ENCODE peak calls at places on chromosomes 2 and 18, in five cellular contexts. U is neuronal stem cell, O is H9, Y is trophoblast cell, V is H1. B is an unnamed sample.

GRCh38 chr2:72576861-72577260 is 249.0 kb downstream of the EXOC6B start:
- DNase-seq in U (no peak), O (no peak), Y (peak), V (no peak), B (no peak)

GRCh38 chr2:149817206-149817605 is 229.6 kb upstream of the MMADHC start:
- DNase-seq in U (no peak), O (no peak), Y (no peak), V (no peak), B (no peak)

GRCh38 chr2:119958642-119959268 is 54.1 kb upstream of the EPB41L5 start:
- DNase-seq in U (no peak), O (no peak), Y (peak), V (no peak), B (peak)

GRCh38 chr2:103435010-103435409 is 673.2 kb downstream of the TMEM182 start:
- DNase-seq in U (no peak), O (no peak), Y (peak), V (no peak), B (no peak)

GRCh38 chr2:219442206-219443015 is 7.8 kb downstream of the SPEG start:
- DNase-seq in U (no peak), O (no peak), Y (peak), V (no peak), B (no peak)

GRCh38 chr18:78975282-78975681 is 4.3 kb upstream of the SALL3 start:
- DNase-seq in U (no peak), O (no peak), Y (no peak), V (no peak), B (no peak)

GRCh38 chr2:42021490-42021889 is 26.3 kb upstream of the PKDCC start:
- DNase-seq in U (no peak), O (no peak), Y (no peak), V (no peak), B (peak)

GRCh38 chr18:4068552-4069158 is 386.5 kb downstream of the DLGAP1 start:
- DNase-seq in U (peak), O (peak), Y (peak), V (peak), B (peak)

GRCh38 chr2:191041418-191042161 is 27.6 kb upstream of the STAT1 start:
- DNase-seq in U (no peak), O (peak), Y (peak), V (no peak), B (peak)

GRCh38 chr2:85529809-85530208 is 9.2 kb upstream of the MAT2A start:
- DNase-seq in U (no peak), O (no peak), Y (no peak), V (no peak), B (no peak)
- H2BK12ac ChIP-seq in U (no peak), O (no peak), Y (no peak), V (no peak), B (no peak)

DNA sequence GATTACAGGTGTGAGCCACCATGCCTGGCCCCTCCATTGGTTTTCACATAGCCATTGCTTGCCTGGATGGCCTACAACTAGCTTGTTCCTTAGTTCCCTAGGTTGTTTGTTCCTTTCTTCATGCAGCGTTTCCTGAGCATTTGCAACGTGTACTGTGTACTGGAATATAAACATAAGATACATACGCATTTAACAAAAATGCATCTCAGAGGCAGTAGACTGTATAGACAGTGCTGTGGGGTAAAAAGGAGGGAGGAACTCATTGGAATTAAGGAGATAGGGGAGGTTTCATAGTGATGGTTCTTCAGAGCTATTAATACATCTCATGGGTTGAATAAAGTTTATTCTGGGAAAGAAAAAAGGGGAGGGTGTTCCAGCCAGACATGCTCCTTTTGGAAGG is 260.5 kb upstream of the RASGRP3 start:
- DNase-seq in U (no peak), O (no peak), Y (no peak), V (no peak), B (peak)
- H2BK12ac ChIP-seq in U (no peak), O (no peak), Y (no peak), V (no peak), B (peak)

GRCh38 chr2:101675512-101675911 is 22.0 kb upstream of the MAP4K4 start:
- DNase-seq in U (no peak), O (no peak), Y (no peak), V (no peak), B (no peak)
- H2BK12ac ChIP-seq in U (no peak), O (no peak), Y (no peak), V (no peak), B (no peak)

GRCh38 chr2:62184499-62185045 is 11.3 kb upstream of the B3GNT2 start:
- DNase-seq in U (no peak), O (no peak), Y (no peak), V (no peak), B (no peak)
- H2BK12ac ChIP-seq in U (no peak), O (no peak), Y (no peak), V (no peak), B (no peak)

GRCh38 chr2:235841863-235842262 is 326.3 kb downstream of the GBX2 start:
- DNase-seq in U (no peak), O (no peak), Y (no peak), V (no peak), B (no peak)
- H2BK12ac ChIP-seq in U (no peak), O (no peak), Y (no peak), V (no peak), B (no peak)

GRCh38 chr2:206054952-206055351 is 31.0 kb downstream of the INO80D start:
- DNase-seq in U (no peak), O (no peak), Y (no peak), V (no peak), B (no peak)

GRCh38 chr2:206051912-206052311 is 34.1 kb downstream of the INO80D start:
- DNase-seq in U (no peak), O (no peak), Y (no peak), V (no peak), B (no peak)

GRCh38 chr2:206045251-206045650 is 40.7 kb downstream of the INO80D start:
- DNase-seq in U (no peak), O (no peak), Y (no peak), V (no peak), B (peak)

GRCh38 chr2:206049387-206049786 is 36.6 kb downstream of the INO80D start:
- DNase-seq in U (no peak), O (no peak), Y (no peak), V (no peak), B (no peak)
- H2BK12ac ChIP-seq in U (no peak), O (no peak), Y (no peak), V (no peak), B (no peak)

DNA sequence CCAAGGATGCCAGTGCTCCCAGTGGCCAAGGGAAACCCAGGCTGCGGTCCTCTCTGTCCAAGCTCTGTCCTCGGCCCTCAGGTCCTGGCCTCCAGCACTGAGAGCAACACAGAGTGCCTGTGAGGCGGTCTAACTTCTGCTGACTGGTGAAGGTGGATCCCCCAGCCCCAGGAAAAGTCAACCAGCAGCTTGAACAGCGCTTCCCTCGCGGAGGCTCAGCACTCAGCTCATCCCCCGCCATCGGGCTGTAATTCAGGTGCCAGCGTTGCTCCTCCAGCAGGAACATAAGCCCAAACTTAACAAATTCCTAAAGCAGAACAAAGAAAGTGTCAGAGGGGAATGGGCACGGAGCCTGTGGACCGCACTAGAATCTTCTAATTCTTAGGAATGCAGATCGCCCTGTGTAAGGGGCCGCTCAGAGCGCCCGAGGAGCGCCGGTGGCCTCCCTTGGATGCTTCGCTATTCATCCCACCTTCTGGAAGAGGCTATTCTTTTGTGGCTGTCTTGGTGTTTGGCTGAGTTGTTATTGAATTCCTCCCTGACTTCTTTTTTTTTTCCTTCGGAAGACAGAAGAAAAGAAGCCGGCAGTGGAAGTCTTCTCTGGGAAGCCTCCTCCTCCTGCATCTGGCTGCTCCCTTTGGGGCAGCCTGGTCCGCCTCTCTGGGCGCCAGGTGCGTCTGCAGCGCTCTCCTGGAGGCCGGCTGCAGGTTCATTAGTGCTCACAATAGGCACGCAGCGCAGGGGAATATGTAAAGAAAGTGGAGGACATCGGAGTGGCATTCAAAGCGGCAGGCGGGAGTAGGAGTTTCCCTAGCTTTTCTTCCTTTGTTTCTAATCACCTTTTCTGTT is 905.6 kb downstream of the TSN start:
- DNase-seq in U (peak), O (peak), Y (no peak), V (peak), B (no peak)
- H2BK12ac ChIP-seq in U (peak), O (no peak), Y (no peak), V (peak), B (no peak)

GRCh38 chr2:162462911-162463310 is 119.0 kb downstream of the GCA start:
- DNase-seq in U (no peak), O (no peak), Y (no peak), V (no peak), B (no peak)
- H2BK12ac ChIP-seq in U (no peak), O (no peak), Y (no peak), V (no peak), B (no peak)

GRCh38 chr2:236600158-236600557 is 30.5 kb downstream of the ACKR3 start:
- DNase-seq in U (no peak), O (no peak), Y (peak), V (no peak), B (no peak)
- H2BK12ac ChIP-seq in U (no peak), O (no peak), Y (peak), V (no peak), B (no peak)

GRCh38 chr2:33034784-33035183 is 88.0 kb downstream of the LTBP1 start:
- DNase-seq in U (no peak), O (no peak), Y (no peak), V (no peak), B (no peak)
- H2BK12ac ChIP-seq in U (no peak), O (no peak), Y (no peak), V (no peak), B (no peak)